ENCODE peak calls at places on chromosomes 12 and 14, in seven cellular contexts. Z is mesendoderm, Q is IMR-90, M is H9, E is neuronal stem cell, Y is H1, U is trophoblast cell. I is an unnamed sample.

GRCh38 chr12:6039894-6040601 is 84.4 kb downstream of the VWF start:
- DNase-seq in Z (peak), Q (peak), M (peak), E (no peak), Y (no peak), U (peak), I (peak)

GRCh38 chr12:13106666-13107065 is 3.2 kb upstream of the GSG1 start:
- DNase-seq in Z (no peak), Q (no peak), M (no peak), E (no peak), Y (no peak), U (no peak), I (no peak)

GRCh38 chr12:128844031-128844635 is 9.1 kb upstream of the GLT1D1 start:
- DNase-seq in Z (peak), Q (no peak), M (peak), E (no peak), Y (no peak), U (no peak), I (no peak)

GRCh38 chr12:96985515-96986362 is 78.7 kb downstream of the NEDD1 start:
- DNase-seq in Z (peak), Q (no peak), M (peak), E (no peak), Y (no peak), U (no peak), I (no peak)

GRCh38 chr14:69528930-69529329 is 44.4 kb downstream of the PLEKHD1 start:
- DNase-seq in Z (no peak), Q (no peak), M (no peak), E (no peak), Y (no peak), U (no peak), I (no peak)

GRCh38 chr12:111767362-111768158 is 827 bp downstream of the ALDH2 start:
- DNase-seq in Z (peak), Q (peak), M (no peak), E (no peak), Y (no peak), U (peak), I (peak)

GRCh38 chr12:57765003-57765697 is 1.7 kb downstream of the CYP27B1 start:
- DNase-seq in Z (peak), Q (peak), M (peak), E (no peak), Y (no peak), U (no peak), I (peak)

GRCh38 chr12:72209096-72209495 is 63.1 kb upstream of the TRHDE start:
- DNase-seq in Z (no peak), Q (no peak), M (no peak), E (no peak), Y (no peak), U (no peak), I (no peak)

GRCh38 chr12:32918890-32919791 is 22.6 kb upstream of the PKP2 start:
- DNase-seq in Z (peak), Q (peak), M (no peak), E (no peak), Y (no peak), U (peak), I (peak)

GRCh38 chr14:99278836-99279235 is 6.8 kb upstream of the BCL11B start:
- DNase-seq in Z (no peak), Q (no peak), M (no peak), E (no peak), Y (no peak), U (no peak), I (no peak)
- H3K23ac ChIP-seq in Z (no peak), Q (no peak), M (no peak), E (no peak), Y (no peak), U (no peak), I (no peak)

DNA sequence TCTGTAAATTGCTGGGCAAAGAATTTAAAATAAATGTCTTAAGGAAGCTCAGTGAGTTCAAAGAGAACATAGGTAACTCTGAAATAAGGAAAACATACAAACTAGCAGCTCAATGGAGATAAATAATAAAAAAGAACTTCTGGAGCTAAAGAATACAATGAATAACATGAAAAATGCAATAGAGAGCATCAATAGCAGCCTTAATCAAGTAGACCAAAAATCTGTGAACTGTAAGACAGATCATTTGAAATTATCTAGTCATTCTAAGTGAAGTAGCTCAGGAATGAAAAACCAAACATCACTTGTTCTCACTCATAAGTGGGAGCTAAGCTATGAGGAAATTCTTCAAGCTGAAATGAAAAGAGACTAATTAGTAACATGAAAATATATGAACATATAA is 5.8 kb upstream of the ABCC9 start:
- DNase-seq in Z (no peak), Q (no peak), M (no peak), E (no peak), Y (no peak), U (no peak), I (no peak)
- H2AK5ac ChIP-seq in Z (no peak), Q (no peak), M (no peak), E (no peak), Y (no peak), U (no peak), I (no peak)

GRCh38 chr14:22597265-22597664 is 835 bp upstream of the ABHD4 start:
- DNase-seq in Z (peak), Q (no peak), M (no peak), E (no peak), Y (no peak), U (no peak), I (no peak)
- H3K23ac ChIP-seq in Z (no peak), Q (no peak), M (no peak), E (no peak), Y (no peak), U (no peak), I (no peak)

DNA sequence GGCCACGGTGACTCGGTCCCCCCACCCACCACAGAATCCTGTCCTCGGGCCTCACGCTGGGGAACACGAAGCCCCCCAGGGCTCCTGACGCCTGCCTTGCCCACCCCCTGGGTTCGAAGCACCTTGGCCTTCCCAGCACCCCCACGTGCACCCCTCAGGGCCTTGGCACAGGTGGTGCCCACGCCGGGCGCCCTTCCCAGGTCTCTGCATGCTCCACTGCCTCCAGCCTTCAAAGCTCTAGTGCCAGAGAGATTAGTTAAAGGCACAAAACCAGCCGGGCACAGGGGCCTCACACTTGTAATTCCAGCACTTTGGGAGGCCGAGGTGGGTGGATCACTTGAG is 61.8 kb downstream of the NOC4L start:
- DNase-seq in Z (no peak), Q (no peak), M (no peak), E (no peak), Y (no peak), U (no peak), I (no peak)
- H2AK5ac ChIP-seq in Z (no peak), Q (no peak), M (no peak), E (peak), Y (no peak), U (no peak), I (no peak)

GRCh38 chr12:130511285-130511684 is 173.6 kb downstream of the PIWIL1 start:
- DNase-seq in Z (no peak), Q (no peak), M (no peak), E (no peak), Y (no peak), U (no peak), I (no peak)
- H3K23ac ChIP-seq in Z (peak), Q (no peak), M (no peak), E (no peak), Y (no peak), U (no peak), I (no peak)

GRCh38 chr14:85156319-85156718 is 373.6 kb upstream of the FLRT2 start:
- DNase-seq in Z (no peak), Q (no peak), M (no peak), E (no peak), Y (no peak), U (no peak), I (no peak)
- H2AK5ac ChIP-seq in Z (no peak), Q (no peak), M (no peak), E (no peak), Y (no peak), U (no peak), I (no peak)

GRCh38 chr12:18140969-18141368 is 51.0 kb upstream of the RERGL start:
- DNase-seq in Z (no peak), Q (no peak), M (no peak), E (no peak), Y (no peak), U (no peak), I (no peak)

GRCh38 chr12:18141583-18141982 is 51.6 kb upstream of the RERGL start:
- DNase-seq in Z (no peak), Q (no peak), M (no peak), E (no peak), Y (no peak), U (no peak), I (no peak)

GRCh38 chr12:18146375-18146774 is 56.4 kb upstream of the RERGL start:
- DNase-seq in Z (no peak), Q (no peak), M (no peak), E (no peak), Y (no peak), U (no peak), I (no peak)

GRCh38 chr12:18148961-18149360 is 59.0 kb upstream of the RERGL start:
- DNase-seq in Z (no peak), Q (no peak), M (no peak), E (no peak), Y (no peak), U (no peak), I (no peak)

GRCh38 chr12:18145924-18146323 is 55.9 kb upstream of the RERGL start:
- DNase-seq in Z (no peak), Q (no peak), M (no peak), E (no peak), Y (no peak), U (no peak), I (no peak)
- H3K23ac ChIP-seq in Z (no peak), Q (no peak), M (no peak), E (no peak), Y (no peak), U (no peak), I (no peak)

DNA sequence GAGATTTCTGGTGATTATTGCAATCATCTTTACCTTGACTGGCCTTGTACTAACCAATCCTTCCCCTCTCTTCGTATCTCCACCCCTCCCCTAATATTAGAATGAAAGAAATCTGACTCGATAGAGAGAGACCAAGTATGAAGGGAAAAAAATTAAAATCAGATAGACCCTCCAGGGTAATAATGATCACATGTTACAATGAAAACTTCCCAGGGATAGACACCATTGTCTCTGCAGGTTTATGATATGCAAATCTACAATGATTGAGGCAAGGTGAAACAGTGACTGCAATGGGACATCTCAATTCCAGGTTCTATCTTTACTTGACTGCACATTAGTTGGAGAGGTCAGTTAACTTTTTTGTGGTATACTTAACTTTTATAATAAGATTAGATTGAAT is 1.5 kb upstream of the NFKBIA start:
- DNase-seq in Z (no peak), Q (no peak), M (no peak), E (no peak), Y (no peak), U (no peak), I (no peak)
- H2AK5ac ChIP-seq in Z (peak), Q (no peak), M (no peak), E (no peak), Y (no peak), U (no peak), I (no peak)